ENCODE peak calls at places on chromosomes 7 and 10, in seven cellular contexts. Q is IMR-90, Y is fibroblast of lung, S is ascending aorta, E is endodermal cell, D is left lung, L is AG04450. G is an unnamed sample.

GRCh38 chr10:79488303-79488702 is 24.0 kb upstream of the EIF5AL1 start:
- DNase-seq in Q (peak; percentile 92), Y (peak; percentile 93), S (peak; percentile 54), E (peak; percentile 76), D (peak; percentile 78), L (peak; percentile 78), G (peak; percentile 14)

GRCh38 chr10:71223365-71224058 is 11.1 kb downstream of the UNC5B start:
- DNase-seq in Q (no peak), Y (no peak), S (no peak), E (peak; percentile 43), D (no peak), L (no peak), G (no peak)

GRCh38 chr10:129761981-129762956 is 201.8 kb downstream of the EBF3 start:
- DNase-seq in Q (no peak), Y (no peak), S (no peak), E (peak; percentile 81), D (peak; percentile 18), L (no peak), G (no peak)

GRCh38 chr10:102420443-102420809 is 210 bp upstream of the FBXL15 start:
- DNase-seq in Q (no peak), Y (no peak), S (no peak), E (no peak), D (no peak), L (no peak), G (no peak)

GRCh38 chr10:66910676-66911075 is 15.2 kb upstream of the LRRTM3 start:
- DNase-seq in Q (no peak), Y (no peak), S (no peak), E (no peak), D (no peak), L (no peak), G (no peak)

GRCh38 chr10:49629286-49629915 is 15.6 kb downstream of the CHAT start:
- DNase-seq in Q (no peak), Y (no peak), S (no peak), E (no peak), D (no peak), L (no peak), G (no peak)

GRCh38 chr7:105587899-105588690 is 6.8 kb upstream of the EFCAB10 start:
- DNase-seq in Q (peak; percentile 27), Y (peak; percentile 11), S (no peak), E (peak; percentile 55), D (no peak), L (no peak), G (no peak)

GRCh38 chr10:126670886-126671285 is 393 bp upstream of the C10orf90 start:
- DNase-seq in Q (no peak), Y (no peak), S (no peak), E (no peak), D (no peak), L (no peak), G (peak; percentile 77)

GRCh38 chr10:8181496-8182174 is 127.1 kb downstream of the GATA3 start:
- DNase-seq in Q (no peak), Y (no peak), S (no peak), E (no peak), D (no peak), L (no peak), G (no peak)

GRCh38 chr7:151877911-151878835 is 1.3 kb upstream of the PRKAG2 start:
- DNase-seq in Q (no peak), Y (no peak), S (no peak), E (no peak), D (no peak), L (no peak), G (no peak)

GRCh38 chr7:128148676-128149075 is 92.4 kb upstream of the LEP start:
- DNase-seq in Q (no peak), Y (no peak), S (no peak), E (no peak), D (peak; percentile 56), L (no peak), G (no peak)

GRCh38 chr10:71933651-71934050 is 30.5 kb upstream of the CHST3 start:
- DNase-seq in Q (no peak), Y (no peak), S (no peak), E (no peak), D (no peak), L (no peak), G (no peak)

GRCh38 chr10:120328647-120329046 is 128.4 kb upstream of the PLPP4 start:
- DNase-seq in Q (no peak), Y (no peak), S (no peak), E (no peak), D (no peak), L (no peak), G (no peak)

GRCh38 chr7:147570390-147570789 is 1020.2 kb upstream of the C7orf33 start:
- DNase-seq in Q (no peak), Y (peak; percentile 16), S (no peak), E (no peak), D (no peak), L (no peak), G (no peak)

GRCh38 chr10:116371737-116372136 is 47.5 kb downstream of the CCDC172 start:
- DNase-seq in Q (no peak), Y (no peak), S (no peak), E (no peak), D (no peak), L (no peak), G (no peak)

GRCh38 chr10:71745659-71746250 is 26.2 kb upstream of the C10orf105 start:
- DNase-seq in Q (no peak), Y (no peak), S (no peak), E (no peak), D (no peak), L (no peak), G (no peak)

GRCh38 chr10:93757766-93758509 is at the start of gene LGI1:
- DNase-seq in Q (peak; percentile 16), Y (peak; percentile 25), S (no peak), E (peak; percentile 66), D (no peak), L (no peak), G (peak; percentile 68)
- H3K4me3 ChIP-seq in Q (no peak within 1 kb of the TSS), Y (no peak within 1 kb of the TSS), S (peak within 1 kb of the TSS; percentile 32), E (peak within 1 kb of the TSS; percentile 57), D (no peak within 1 kb of the TSS), L (no peak within 1 kb of the TSS), G (peak within 1 kb of the TSS; percentile 73)

GRCh38 chr10:103555321-103555649 is 61.8 kb downstream of the NEURL1 start:
- DNase-seq in Q (no peak), Y (no peak), S (no peak), E (no peak), D (no peak), L (no peak), G (no peak)
- TF ChIP-seq CTCF in Q (no peak), Y (no peak), S (no peak), E (no peak), D (no peak), L (no peak), G (no peak)

GRCh38 chr10:29647483-29647882 is 12.7 kb upstream of the SVIL start:
- DNase-seq in Q (no peak), Y (no peak), S (no peak), E (no peak), D (no peak), L (no peak), G (no peak)

GRCh38 chr10:29646238-29646902 is 11.6 kb upstream of the SVIL start:
- DNase-seq in Q (peak; percentile 36), Y (peak; percentile 73), S (no peak), E (no peak), D (no peak), L (no peak), G (no peak)

GRCh38 chr10:29646960-29647431 is 12.2 kb upstream of the SVIL start:
- DNase-seq in Q (peak; percentile 6), Y (peak; percentile 58), S (no peak), E (no peak), D (no peak), L (no peak), G (no peak)

GRCh38 chr10:29643785-29644501 is 9.2 kb upstream of the SVIL start:
- DNase-seq in Q (peak; percentile 52), Y (peak; percentile 61), S (no peak), E (no peak), D (no peak), L (no peak), G (no peak)

DNA sequence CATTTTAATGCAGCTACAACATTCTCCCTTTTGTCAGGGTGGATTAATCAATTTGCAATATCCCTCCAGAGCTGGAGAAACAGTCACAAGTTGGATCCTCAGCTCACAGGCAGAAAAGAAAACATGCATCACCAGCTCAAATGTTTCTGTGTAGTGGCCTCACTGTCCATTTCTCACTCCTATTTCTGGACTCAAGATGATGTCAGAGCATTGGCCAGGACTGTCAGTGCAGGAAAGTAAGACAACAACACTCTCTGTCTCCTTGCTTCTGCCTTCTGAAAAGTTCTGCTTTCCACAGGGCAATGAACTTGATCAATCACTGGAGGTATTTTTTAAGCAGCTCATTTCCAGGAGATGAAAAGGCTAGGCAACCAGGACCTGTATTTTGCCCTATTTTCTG is 8.2 kb upstream of the SVIL start:
- DNase-seq in Q (peak; percentile 87), Y (peak; percentile 75), S (no peak), E (no peak), D (no peak), L (no peak), G (no peak)
- H3K27ac ChIP-seq in Q (no peak overlapping the region), Y (no peak overlapping the region), S (peak overlapping the region; percentile 73), E (no peak overlapping the region), D (no peak overlapping the region), L (no peak overlapping the region), G (no peak overlapping the region)

GRCh38 chr7:51328351-51328801 is 11.8 kb upstream of the COBL start:
- DNase-seq in Q (no peak), Y (no peak), S (no peak), E (peak; percentile 46), D (no peak), L (no peak), G (no peak)
- H3K4me3 ChIP-seq in Q (no peak overlapping the region), Y (no peak overlapping the region), S (no peak overlapping the region), E (no peak overlapping the region), D (no peak overlapping the region), L (no peak overlapping the region), G (no peak overlapping the region)

GRCh38 chr7:4849390-4849789 is 12.4 kb downstream of the PAPOLB start:
- DNase-seq in Q (peak; percentile 26), Y (peak; percentile 20), S (no peak), E (no peak), D (no peak), L (no peak), G (no peak)
- TF ChIP-seq CTCF in Q (peak; percentile 24), Y (peak; percentile 40), S (peak; percentile 12), E (peak; percentile 26), D (peak; percentile 25), L (peak; percentile 36), G (peak; percentile 41)

GRCh38 chr10:4343798-4344370 is 482.1 kb upstream of the AKR1E2 start:
- DNase-seq in Q (peak; percentile 35), Y (peak; percentile 6), S (no peak), E (no peak), D (no peak), L (no peak), G (no peak)
- H3K27ac ChIP-seq in Q (peak overlapping the region; percentile 82), Y (peak overlapping the region; percentile 91), S (peak overlapping the region; percentile 89), E (no peak overlapping the region), D (no peak overlapping the region), L (peak overlapping the region; percentile 96), G (peak overlapping the region; percentile 79)

DNA sequence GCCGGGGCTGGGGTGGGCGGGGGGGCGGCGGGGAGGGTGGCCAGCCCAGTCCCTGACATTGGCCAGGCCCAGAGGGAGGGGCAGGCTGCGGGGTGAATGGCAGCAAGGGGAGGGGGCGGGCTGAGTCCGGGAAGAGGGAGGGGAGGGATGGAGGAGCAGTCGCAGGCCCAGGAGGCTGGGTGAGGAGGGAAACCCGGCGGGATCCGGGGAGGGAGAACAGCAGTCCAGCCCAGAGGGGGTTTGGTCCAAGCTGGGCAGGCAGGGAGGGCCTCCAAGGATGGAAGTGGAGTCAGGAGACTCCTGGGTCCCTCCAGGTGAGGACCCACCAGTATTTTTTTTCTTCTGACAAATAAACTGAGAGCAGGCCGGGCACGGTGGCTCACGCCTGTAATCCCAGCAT is 14.4 kb downstream of the GRID2IP start:
- DNase-seq in Q (no peak), Y (peak; percentile 22), S (no peak), E (peak; percentile 94), D (no peak), L (no peak), G (no peak)
- H3K4me3 ChIP-seq in Q (no peak overlapping the region), Y (no peak overlapping the region), S (peak overlapping the region; percentile 43), E (no peak overlapping the region), D (no peak overlapping the region), L (no peak overlapping the region), G (peak overlapping the region; percentile 36)

G was measured in dorsolateral prefrontal cortex.